ENCODE peak calls at places on chromosomes 16 and 17, in five cellular contexts. One of them, this sample, is unnamed.

GRCh38 chr16:68539704-68540370 is 746 bp downstream of the ZFP90 start:
- DNase-seq in activated CD4-positive, alpha-beta T cell treated with anti-CD3 and anti-CD28 coated beads, Interleukin-2, amount 10 ng/mL, durations not matched to agents 7 days and 5 days: peak; percentile 40
- DNase-seq in T follicular helper cell: no peak
- DNase-seq in EL: peak; percentile 22
- DNase-seq in progenitor cell of endocrine pancreas: no peak
- DNase-seq in this sample: no peak

GRCh38 chr16:66295761-66296546 is 70.5 kb upstream of the CDH5 start:
- DNase-seq in activated CD4-positive, alpha-beta T cell treated with anti-CD3 and anti-CD28 coated beads, Interleukin-2, amount 10 ng/mL, durations not matched to agents 7 days and 5 days: no peak
- DNase-seq in T follicular helper cell: no peak
- DNase-seq in EL: no peak
- DNase-seq in progenitor cell of endocrine pancreas: no peak
- DNase-seq in this sample: no peak

GRCh38 chr17:82283208-82283749 is 9.8 kb upstream of the CSNK1D start:
- DNase-seq in activated CD4-positive, alpha-beta T cell treated with anti-CD3 and anti-CD28 coated beads, Interleukin-2, amount 10 ng/mL, durations not matched to agents 7 days and 5 days: no peak
- DNase-seq in T follicular helper cell: no peak
- DNase-seq in EL: peak; percentile 98
- DNase-seq in progenitor cell of endocrine pancreas: no peak
- DNase-seq in this sample: no peak

GRCh38 chr16:11257131-11257938 is 1.3 kb upstream of the SOCS1 start:
- DNase-seq in activated CD4-positive, alpha-beta T cell treated with anti-CD3 and anti-CD28 coated beads, Interleukin-2, amount 10 ng/mL, durations not matched to agents 7 days and 5 days: peak; percentile 63
- DNase-seq in T follicular helper cell: no peak
- DNase-seq in EL: peak; percentile 86
- DNase-seq in progenitor cell of endocrine pancreas: peak; percentile 39
- DNase-seq in this sample: peak; percentile 34

GRCh38 chr17:73029021-73029420 is 63.5 kb downstream of the SLC39A11 start:
- DNase-seq in activated CD4-positive, alpha-beta T cell treated with anti-CD3 and anti-CD28 coated beads, Interleukin-2, amount 10 ng/mL, durations not matched to agents 7 days and 5 days: no peak
- DNase-seq in T follicular helper cell: no peak
- DNase-seq in EL: no peak
- DNase-seq in progenitor cell of endocrine pancreas: no peak
- DNase-seq in this sample: no peak

GRCh38 chr17:78780852-78781338 is 1.2 kb downstream of the CYTH1 start:
- DNase-seq in activated CD4-positive, alpha-beta T cell treated with anti-CD3 and anti-CD28 coated beads, Interleukin-2, amount 10 ng/mL, durations not matched to agents 7 days and 5 days: no peak
- DNase-seq in T follicular helper cell: no peak
- DNase-seq in EL: no peak
- DNase-seq in progenitor cell of endocrine pancreas: no peak
- DNase-seq in this sample: peak; percentile 33

GRCh38 chr16:55257971-55258613 is 65.9 kb upstream of the IRX6 start:
- DNase-seq in activated CD4-positive, alpha-beta T cell treated with anti-CD3 and anti-CD28 coated beads, Interleukin-2, amount 10 ng/mL, durations not matched to agents 7 days and 5 days: peak; percentile 40
- DNase-seq in T follicular helper cell: peak; percentile 2
- DNase-seq in EL: peak; percentile 36
- DNase-seq in progenitor cell of endocrine pancreas: peak; percentile 38
- DNase-seq in this sample: no peak

GRCh38 chr16:17237350-17237944 is 233.3 kb downstream of the XYLT1 start:
- DNase-seq in activated CD4-positive, alpha-beta T cell treated with anti-CD3 and anti-CD28 coated beads, Interleukin-2, amount 10 ng/mL, durations not matched to agents 7 days and 5 days: peak; percentile 10
- DNase-seq in T follicular helper cell: no peak
- DNase-seq in EL: no peak
- DNase-seq in progenitor cell of endocrine pancreas: no peak
- DNase-seq in this sample: no peak

GRCh38 chr17:65559483-65559801 is 2.0 kb downstream of the AXIN2 start:
- DNase-seq in activated CD4-positive, alpha-beta T cell treated with anti-CD3 and anti-CD28 coated beads, Interleukin-2, amount 10 ng/mL, durations not matched to agents 7 days and 5 days: no peak
- DNase-seq in T follicular helper cell: no peak
- DNase-seq in EL: no peak
- DNase-seq in progenitor cell of endocrine pancreas: no peak
- DNase-seq in this sample: no peak

GRCh38 chr16:10988164-10988803 is 43.9 kb downstream of the CLEC16A start:
- DNase-seq in activated CD4-positive, alpha-beta T cell treated with anti-CD3 and anti-CD28 coated beads, Interleukin-2, amount 10 ng/mL, durations not matched to agents 7 days and 5 days: peak; percentile 66
- DNase-seq in T follicular helper cell: no peak
- DNase-seq in EL: no peak
- DNase-seq in progenitor cell of endocrine pancreas: no peak
- DNase-seq in this sample: peak; percentile 17

GRCh38 chr17:44502598-44503079 is 567 bp downstream of the GPATCH8 start:
- DNase-seq in activated CD4-positive, alpha-beta T cell treated with anti-CD3 and anti-CD28 coated beads, Interleukin-2, amount 10 ng/mL, durations not matched to agents 7 days and 5 days: no peak
- DNase-seq in T follicular helper cell: no peak
- DNase-seq in EL: peak; percentile 18
- DNase-seq in progenitor cell of endocrine pancreas: peak; percentile 23
- DNase-seq in this sample: no peak

GRCh38 chr16:68162413-68162812 is 73.5 kb downstream of the ESRP2 start:
- DNase-seq in activated CD4-positive, alpha-beta T cell treated with anti-CD3 and anti-CD28 coated beads, Interleukin-2, amount 10 ng/mL, durations not matched to agents 7 days and 5 days: no peak
- DNase-seq in T follicular helper cell: no peak
- DNase-seq in EL: no peak
- DNase-seq in progenitor cell of endocrine pancreas: no peak
- DNase-seq in this sample: no peak

GRCh38 chr17:48641541-48642058 is 15.4 kb upstream of the HOXB9 start:
- DNase-seq in activated CD4-positive, alpha-beta T cell treated with anti-CD3 and anti-CD28 coated beads, Interleukin-2, amount 10 ng/mL, durations not matched to agents 7 days and 5 days: no peak
- DNase-seq in T follicular helper cell: no peak
- DNase-seq in EL: no peak
- DNase-seq in progenitor cell of endocrine pancreas: no peak
- DNase-seq in this sample: no peak

GRCh38 chr16:7268182-7268581 is 64.5 kb upstream of the RBFOX1 start:
- DNase-seq in activated CD4-positive, alpha-beta T cell treated with anti-CD3 and anti-CD28 coated beads, Interleukin-2, amount 10 ng/mL, durations not matched to agents 7 days and 5 days: no peak
- DNase-seq in T follicular helper cell: no peak
- DNase-seq in EL: no peak
- DNase-seq in progenitor cell of endocrine pancreas: peak; percentile 51
- DNase-seq in this sample: no peak

GRCh38 chr16:78277374-78277773 is 177.9 kb downstream of the WWOX start:
- DNase-seq in activated CD4-positive, alpha-beta T cell treated with anti-CD3 and anti-CD28 coated beads, Interleukin-2, amount 10 ng/mL, durations not matched to agents 7 days and 5 days: no peak
- DNase-seq in T follicular helper cell: no peak
- DNase-seq in EL: no peak
- DNase-seq in progenitor cell of endocrine pancreas: no peak
- DNase-seq in this sample: no peak

GRCh38 chr17:4101127-4101798 is 41.6 kb downstream of the ZZEF1 start:
- DNase-seq in activated CD4-positive, alpha-beta T cell treated with anti-CD3 and anti-CD28 coated beads, Interleukin-2, amount 10 ng/mL, durations not matched to agents 7 days and 5 days: no peak
- DNase-seq in T follicular helper cell: no peak
- DNase-seq in EL: no peak
- DNase-seq in progenitor cell of endocrine pancreas: no peak
- DNase-seq in this sample: no peak

GRCh38 chr17:71900830-71901229 is 220.0 kb upstream of the SOX9 start:
- DNase-seq in activated CD4-positive, alpha-beta T cell treated with anti-CD3 and anti-CD28 coated beads, Interleukin-2, amount 10 ng/mL, durations not matched to agents 7 days and 5 days: no peak
- DNase-seq in T follicular helper cell: no peak
- DNase-seq in EL: peak; percentile 85
- DNase-seq in progenitor cell of endocrine pancreas: no peak
- DNase-seq in this sample: no peak

GRCh38 chr17:1055751-1056645 is 59.1 kb downstream of the TIMM22 start:
- DNase-seq in activated CD4-positive, alpha-beta T cell treated with anti-CD3 and anti-CD28 coated beads, Interleukin-2, amount 10 ng/mL, durations not matched to agents 7 days and 5 days: peak; percentile 53
- DNase-seq in T follicular helper cell: peak; percentile 18
- DNase-seq in EL: peak; percentile 59
- DNase-seq in progenitor cell of endocrine pancreas: peak; percentile 48
- DNase-seq in this sample: no peak

GRCh38 chr16:54160939-54161897 is 125.4 kb downstream of the IRX3 start:
- DNase-seq in activated CD4-positive, alpha-beta T cell treated with anti-CD3 and anti-CD28 coated beads, Interleukin-2, amount 10 ng/mL, durations not matched to agents 7 days and 5 days: no peak
- DNase-seq in T follicular helper cell: no peak
- DNase-seq in EL: no peak
- DNase-seq in progenitor cell of endocrine pancreas: no peak
- DNase-seq in this sample: no peak

GRCh38 chr17:27106982-27107360 is 186.9 kb upstream of the WSB1 start:
- DNase-seq in activated CD4-positive, alpha-beta T cell treated with anti-CD3 and anti-CD28 coated beads, Interleukin-2, amount 10 ng/mL, durations not matched to agents 7 days and 5 days: no peak
- DNase-seq in T follicular helper cell: no peak
- DNase-seq in EL: no peak
- DNase-seq in progenitor cell of endocrine pancreas: no peak
- DNase-seq in this sample: no peak

GRCh38 chr17:48547839-48548686 is 3.2 kb upstream of the HOXB2 start:
- DNase-seq in activated CD4-positive, alpha-beta T cell treated with anti-CD3 and anti-CD28 coated beads, Interleukin-2, amount 10 ng/mL, durations not matched to agents 7 days and 5 days: peak; percentile 49
- DNase-seq in T follicular helper cell: peak; percentile 34
- DNase-seq in EL: no peak
- DNase-seq in progenitor cell of endocrine pancreas: no peak
- DNase-seq in this sample: peak; percentile 45

GRCh38 chr16:72988568-72988967 is 59.4 kb downstream of the ZFHX3 start:
- DNase-seq in activated CD4-positive, alpha-beta T cell treated with anti-CD3 and anti-CD28 coated beads, Interleukin-2, amount 10 ng/mL, durations not matched to agents 7 days and 5 days: no peak
- DNase-seq in T follicular helper cell: no peak
- DNase-seq in EL: no peak
- DNase-seq in progenitor cell of endocrine pancreas: no peak
- DNase-seq in this sample: no peak